ENCODE peak calls at places on chromosome 20, in six cellular contexts. One of them, this sample, is unnamed.

GRCh38 chr20:23880426-23880825 is 878 bp upstream of the CST5 start:
- DNase-seq in uterus: no peak
- DNase-seq in IMR-90: peak
- DNase-seq in AG04449: no peak
- DNase-seq in hepatocyte: no peak
- DNase-seq in BJ: no peak
- DNase-seq in this sample: no peak

GRCh38 chr20:35271073-35271882 is 6.6 kb downstream of the MMP24OS start:
- DNase-seq in uterus: no peak
- DNase-seq in IMR-90: no peak
- DNase-seq in AG04449: no peak
- DNase-seq in hepatocyte: no peak
- DNase-seq in BJ: no peak
- DNase-seq in this sample: no peak

GRCh38 chr20:51042064-51042463 is 19.2 kb upstream of the KCNG1 start:
- DNase-seq in uterus: no peak
- DNase-seq in IMR-90: peak
- DNase-seq in AG04449: no peak
- DNase-seq in hepatocyte: no peak
- DNase-seq in BJ: no peak
- DNase-seq in this sample: no peak

GRCh38 chr20:6053776-6054688 is at the start of gene LRRN4:
- DNase-seq in uterus: no peak
- DNase-seq in IMR-90: peak
- DNase-seq in AG04449: no peak
- DNase-seq in hepatocyte: peak
- DNase-seq in BJ: no peak
- DNase-seq in this sample: no peak

GRCh38 chr20:8790442-8791074 is 278.3 kb upstream of the PLCB4 start:
- DNase-seq in uterus: no peak
- DNase-seq in IMR-90: peak
- DNase-seq in AG04449: no peak
- DNase-seq in hepatocyte: peak
- DNase-seq in BJ: no peak
- DNase-seq in this sample: no peak

GRCh38 chr20:38589351-38589750 is 8.4 kb downstream of the ADIG start:
- DNase-seq in uterus: no peak
- DNase-seq in IMR-90: no peak
- DNase-seq in AG04449: no peak
- DNase-seq in hepatocyte: no peak
- DNase-seq in BJ: no peak
- DNase-seq in this sample: no peak

GRCh38 chr20:25088267-25088666 is 6.3 kb upstream of the VSX1 start:
- DNase-seq in uterus: no peak
- DNase-seq in IMR-90: no peak
- DNase-seq in AG04449: no peak
- DNase-seq in hepatocyte: no peak
- DNase-seq in BJ: no peak
- DNase-seq in this sample: no peak

GRCh38 chr20:46959081-46959692 is 64.5 kb downstream of the EYA2 start:
- DNase-seq in uterus: no peak
- DNase-seq in IMR-90: peak
- DNase-seq in AG04449: peak
- DNase-seq in hepatocyte: no peak
- DNase-seq in BJ: peak
- DNase-seq in this sample: no peak

GRCh38 chr20:22511943-22512910 is 72.1 kb downstream of the FOXA2 start:
- DNase-seq in uterus: no peak
- DNase-seq in IMR-90: no peak
- DNase-seq in AG04449: no peak
- DNase-seq in hepatocyte: peak
- DNase-seq in BJ: no peak
- DNase-seq in this sample: no peak

GRCh38 chr20:36880741-36881250 is 4.9 kb downstream of the TLDC2 start:
- DNase-seq in uterus: no peak
- DNase-seq in IMR-90: no peak
- DNase-seq in AG04449: no peak
- DNase-seq in hepatocyte: no peak
- DNase-seq in BJ: no peak
- DNase-seq in this sample: no peak

GRCh38 chr20:32418376-32418775 is 60.2 kb downstream of the ASXL1 start:
- DNase-seq in uterus: no peak
- DNase-seq in IMR-90: no peak
- DNase-seq in AG04449: no peak
- DNase-seq in hepatocyte: no peak
- DNase-seq in BJ: no peak
- DNase-seq in this sample: no peak

GRCh38 chr20:54351371-54352136 is 123.8 kb upstream of the DOK5 start:
- DNase-seq in uterus: no peak
- DNase-seq in IMR-90: no peak
- DNase-seq in AG04449: no peak
- DNase-seq in hepatocyte: no peak
- DNase-seq in BJ: no peak
- DNase-seq in this sample: no peak

GRCh38 chr20:23404196-23404595 is 17.1 kb downstream of the NAPB start:
- DNase-seq in uterus: no peak
- DNase-seq in IMR-90: peak
- DNase-seq in AG04449: no peak
- DNase-seq in hepatocyte: peak
- DNase-seq in BJ: no peak
- DNase-seq in this sample: no peak

GRCh38 chr20:47600967-47601547 is 99.4 kb downstream of the NCOA3 start:
- DNase-seq in uterus: no peak
- DNase-seq in IMR-90: no peak
- DNase-seq in AG04449: no peak
- DNase-seq in hepatocyte: no peak
- DNase-seq in BJ: no peak
- DNase-seq in this sample: no peak

GRCh38 chr20:2244993-2245392 is 50.8 kb upstream of the TGM3 start:
- DNase-seq in uterus: no peak
- DNase-seq in IMR-90: no peak
- DNase-seq in AG04449: no peak
- DNase-seq in hepatocyte: no peak
- DNase-seq in BJ: no peak
- DNase-seq in this sample: no peak
- TF ChIP-seq CTCF in uterus: no peak
- TF ChIP-seq CTCF in IMR-90: no peak
- TF ChIP-seq CTCF in AG04449: no peak
- TF ChIP-seq CTCF in hepatocyte: no peak
- TF ChIP-seq CTCF in BJ: no peak
- TF ChIP-seq CTCF in this sample: peak

DNA sequence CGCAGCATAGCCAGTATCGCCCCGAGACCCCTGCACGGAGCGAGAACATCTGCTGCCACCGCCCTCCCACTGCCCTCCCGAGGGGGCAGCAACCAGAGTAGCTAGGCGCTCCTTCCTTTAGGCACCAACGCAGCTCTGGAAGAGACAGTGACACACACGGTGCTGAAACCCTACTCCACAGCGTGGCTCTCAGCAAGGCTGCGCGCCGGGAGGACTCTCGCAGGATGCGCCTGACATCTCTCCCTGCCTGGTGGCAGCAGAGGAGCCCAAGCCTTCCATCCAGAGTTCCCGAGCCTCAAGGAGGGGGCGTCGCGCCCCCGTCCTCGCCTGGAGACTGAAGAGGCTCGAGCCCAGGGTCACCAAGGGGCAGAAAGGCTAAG is 2.1 kb downstream of the TAF4 start:
- DNase-seq in uterus: no peak
- DNase-seq in IMR-90: peak
- DNase-seq in AG04449: no peak
- DNase-seq in hepatocyte: peak
- DNase-seq in BJ: no peak
- DNase-seq in this sample: no peak
- H3K4me3 ChIP-seq in uterus: no peak
- H3K4me3 ChIP-seq in IMR-90: peak
- H3K4me3 ChIP-seq in AG04449: peak
- H3K4me3 ChIP-seq in hepatocyte: peak
- H3K4me3 ChIP-seq in BJ: peak
- H3K4me3 ChIP-seq in this sample: peak

DNA sequence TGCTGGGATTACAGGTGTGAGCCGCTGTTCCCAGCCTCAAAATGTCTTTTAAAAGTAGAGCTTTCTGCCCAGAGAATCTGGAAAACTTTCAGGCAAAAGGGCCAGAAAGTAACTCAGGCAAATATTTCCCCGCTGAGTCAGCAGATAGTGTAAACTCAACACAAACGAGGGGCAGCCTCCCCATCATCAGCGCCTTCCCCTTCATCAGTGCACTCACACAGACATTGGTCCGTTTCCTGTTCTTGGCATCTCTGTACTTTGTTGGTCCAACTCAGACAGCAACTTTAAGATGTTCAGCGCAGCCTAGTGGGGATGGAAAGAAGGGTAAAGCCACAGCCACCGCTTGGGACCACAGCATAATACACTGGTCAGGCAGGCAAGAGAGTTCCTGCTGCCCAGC is 69.5 kb downstream of the CSE1L start:
- DNase-seq in uterus: no peak
- DNase-seq in IMR-90: peak
- DNase-seq in AG04449: no peak
- DNase-seq in hepatocyte: no peak
- DNase-seq in BJ: no peak
- DNase-seq in this sample: no peak
- TF ChIP-seq CTCF in uterus: no peak
- TF ChIP-seq CTCF in IMR-90: peak
- TF ChIP-seq CTCF in AG04449: no peak
- TF ChIP-seq CTCF in hepatocyte: no peak
- TF ChIP-seq CTCF in BJ: no peak
- TF ChIP-seq CTCF in this sample: no peak

GRCh38 chr20:62637110-62637509 is 5.2 kb upstream of the SLCO4A1 start:
- DNase-seq in uterus: no peak
- DNase-seq in IMR-90: no peak
- DNase-seq in AG04449: no peak
- DNase-seq in hepatocyte: no peak
- DNase-seq in BJ: no peak
- DNase-seq in this sample: no peak
- H3K4me3 ChIP-seq in uterus: no peak
- H3K4me3 ChIP-seq in IMR-90: no peak
- H3K4me3 ChIP-seq in AG04449: no peak
- H3K4me3 ChIP-seq in hepatocyte: no peak
- H3K4me3 ChIP-seq in BJ: no peak
- H3K4me3 ChIP-seq in this sample: no peak

GRCh38 chr20:63648190-63648589 is 5.0 kb downstream of the STMN3 start:
- DNase-seq in uterus: no peak
- DNase-seq in IMR-90: no peak
- DNase-seq in AG04449: no peak
- DNase-seq in hepatocyte: no peak
- DNase-seq in BJ: no peak
- DNase-seq in this sample: no peak

GRCh38 chr20:63642518-63643247 is 10.5 kb downstream of the STMN3 start:
- DNase-seq in uterus: no peak
- DNase-seq in IMR-90: no peak
- DNase-seq in AG04449: no peak
- DNase-seq in hepatocyte: no peak
- DNase-seq in BJ: no peak
- DNase-seq in this sample: no peak

GRCh38 chr20:63643966-63644365 is 9.3 kb downstream of the STMN3 start:
- DNase-seq in uterus: no peak
- DNase-seq in IMR-90: no peak
- DNase-seq in AG04449: no peak
- DNase-seq in hepatocyte: no peak
- DNase-seq in BJ: no peak
- DNase-seq in this sample: no peak

GRCh38 chr20:63643499-63643898 is 9.7 kb downstream of the STMN3 start:
- DNase-seq in uterus: no peak
- DNase-seq in IMR-90: no peak
- DNase-seq in AG04449: no peak
- DNase-seq in hepatocyte: no peak
- DNase-seq in BJ: no peak
- DNase-seq in this sample: no peak

GRCh38 chr20:63645218-63645617 is 8.0 kb downstream of the STMN3 start:
- DNase-seq in uterus: no peak
- DNase-seq in IMR-90: no peak
- DNase-seq in AG04449: no peak
- DNase-seq in hepatocyte: no peak
- DNase-seq in BJ: no peak
- DNase-seq in this sample: no peak
- TF ChIP-seq CTCF in uterus: no peak
- TF ChIP-seq CTCF in IMR-90: no peak
- TF ChIP-seq CTCF in AG04449: no peak
- TF ChIP-seq CTCF in hepatocyte: no peak
- TF ChIP-seq CTCF in BJ: no peak
- TF ChIP-seq CTCF in this sample: no peak